ENCODE peak calls at places on chromosomes 11 and 22, in six cellular contexts. One of them, this sample, is unnamed.

GRCh38 chr22:18975434-18976196 is 39.5 kb upstream of the PRODH start:
- DNase-seq in body of pancreas: peak
- DNase-seq in Peyer's patch: no peak
- DNase-seq in gastrocnemius medialis: no peak
- DNase-seq in K562: no peak
- DNase-seq in right lobe of liver: peak
- DNase-seq in this sample: no peak

GRCh38 chr22:44901301-44901700 is 108.5 kb downstream of the PHF21B start:
- DNase-seq in body of pancreas: no peak
- DNase-seq in Peyer's patch: no peak
- DNase-seq in gastrocnemius medialis: no peak
- DNase-seq in K562: no peak
- DNase-seq in right lobe of liver: no peak
- DNase-seq in this sample: no peak

GRCh38 chr11:36775157-36775556 is 177.1 kb upstream of the RAG2 start:
- DNase-seq in body of pancreas: no peak
- DNase-seq in Peyer's patch: no peak
- DNase-seq in gastrocnemius medialis: no peak
- DNase-seq in K562: no peak
- DNase-seq in right lobe of liver: no peak
- DNase-seq in this sample: no peak

GRCh38 chr11:57276857-57277505 is 39.9 kb upstream of the APLNR start:
- DNase-seq in body of pancreas: no peak
- DNase-seq in Peyer's patch: no peak
- DNase-seq in gastrocnemius medialis: no peak
- DNase-seq in K562: no peak
- DNase-seq in right lobe of liver: no peak
- DNase-seq in this sample: no peak

GRCh38 chr11:76835928-76836612 is 24.6 kb upstream of the ACER3 start:
- DNase-seq in body of pancreas: peak
- DNase-seq in Peyer's patch: peak
- DNase-seq in gastrocnemius medialis: no peak
- DNase-seq in K562: no peak
- DNase-seq in right lobe of liver: no peak
- DNase-seq in this sample: no peak

GRCh38 chr11:129248618-129249017 is 56.5 kb upstream of the ARHGAP32 start:
- DNase-seq in body of pancreas: no peak
- DNase-seq in Peyer's patch: no peak
- DNase-seq in gastrocnemius medialis: no peak
- DNase-seq in K562: no peak
- DNase-seq in right lobe of liver: no peak
- DNase-seq in this sample: no peak

GRCh38 chr11:12288212-12288933 is 89.0 kb upstream of the PARVA start:
- DNase-seq in body of pancreas: peak
- DNase-seq in Peyer's patch: peak
- DNase-seq in gastrocnemius medialis: no peak
- DNase-seq in K562: peak
- DNase-seq in right lobe of liver: peak
- DNase-seq in this sample: peak

GRCh38 chr11:76166314-76166713 is 40.0 kb downstream of the WNT11 start:
- DNase-seq in body of pancreas: no peak
- DNase-seq in Peyer's patch: no peak
- DNase-seq in gastrocnemius medialis: no peak
- DNase-seq in K562: no peak
- DNase-seq in right lobe of liver: no peak
- DNase-seq in this sample: no peak

GRCh38 chr11:72721689-72722049 is 30.5 kb downstream of the ARAP1 start:
- DNase-seq in body of pancreas: peak
- DNase-seq in Peyer's patch: peak
- DNase-seq in gastrocnemius medialis: no peak
- DNase-seq in K562: no peak
- DNase-seq in right lobe of liver: peak
- DNase-seq in this sample: no peak

GRCh38 chr11:116791002-116791812 is 472 bp downstream of the APOA5 start:
- DNase-seq in body of pancreas: peak
- DNase-seq in Peyer's patch: peak
- DNase-seq in gastrocnemius medialis: peak
- DNase-seq in K562: peak
- DNase-seq in right lobe of liver: peak
- DNase-seq in this sample: no peak

GRCh38 chr11:93166194-93166593 is 31.6 kb downstream of the SLC36A4 start:
- DNase-seq in body of pancreas: no peak
- DNase-seq in Peyer's patch: no peak
- DNase-seq in gastrocnemius medialis: no peak
- DNase-seq in K562: no peak
- DNase-seq in right lobe of liver: no peak
- DNase-seq in this sample: no peak

GRCh38 chr11:94706211-94706610 is 61.9 kb upstream of the AMOTL1 start:
- DNase-seq in body of pancreas: peak
- DNase-seq in Peyer's patch: no peak
- DNase-seq in gastrocnemius medialis: peak
- DNase-seq in K562: no peak
- DNase-seq in right lobe of liver: no peak
- DNase-seq in this sample: no peak

GRCh38 chr11:78770931-78771330 is 196.3 kb upstream of the NARS2 start:
- DNase-seq in body of pancreas: no peak
- DNase-seq in Peyer's patch: no peak
- DNase-seq in gastrocnemius medialis: no peak
- DNase-seq in K562: no peak
- DNase-seq in right lobe of liver: peak
- DNase-seq in this sample: no peak

GRCh38 chr22:32204211-32204855 is 540 bp downstream of the RFPL2 start:
- DNase-seq in body of pancreas: peak
- DNase-seq in Peyer's patch: no peak
- DNase-seq in gastrocnemius medialis: no peak
- DNase-seq in K562: no peak
- DNase-seq in right lobe of liver: peak
- DNase-seq in this sample: no peak

GRCh38 chr11:117071344-117071787 is 26.9 kb downstream of the SIK3 start:
- DNase-seq in body of pancreas: peak
- DNase-seq in Peyer's patch: no peak
- DNase-seq in gastrocnemius medialis: peak
- DNase-seq in K562: no peak
- DNase-seq in right lobe of liver: no peak
- DNase-seq in this sample: no peak

GRCh38 chr11:62602141-62603071 is 741 bp upstream of the MTA2 start:
- DNase-seq in body of pancreas: peak
- DNase-seq in Peyer's patch: peak
- DNase-seq in gastrocnemius medialis: peak
- DNase-seq in K562: peak
- DNase-seq in right lobe of liver: peak
- DNase-seq in this sample: no peak

GRCh38 chr11:39247570-39248137 is 2211.8 kb downstream of the LRRC4C start:
- DNase-seq in body of pancreas: no peak
- DNase-seq in Peyer's patch: no peak
- DNase-seq in gastrocnemius medialis: no peak
- DNase-seq in K562: no peak
- DNase-seq in right lobe of liver: no peak
- DNase-seq in this sample: no peak

GRCh38 chr11:105609341-105609781 is 512 bp upstream of the GRIA4 start:
- DNase-seq in body of pancreas: peak
- DNase-seq in Peyer's patch: no peak
- DNase-seq in gastrocnemius medialis: no peak
- DNase-seq in K562: peak
- DNase-seq in right lobe of liver: no peak
- DNase-seq in this sample: no peak

GRCh38 chr11:77174559-77174958 is 46.5 kb downstream of the MYO7A start:
- DNase-seq in body of pancreas: peak
- DNase-seq in Peyer's patch: no peak
- DNase-seq in gastrocnemius medialis: no peak
- DNase-seq in K562: no peak
- DNase-seq in right lobe of liver: peak
- DNase-seq in this sample: no peak

DNA sequence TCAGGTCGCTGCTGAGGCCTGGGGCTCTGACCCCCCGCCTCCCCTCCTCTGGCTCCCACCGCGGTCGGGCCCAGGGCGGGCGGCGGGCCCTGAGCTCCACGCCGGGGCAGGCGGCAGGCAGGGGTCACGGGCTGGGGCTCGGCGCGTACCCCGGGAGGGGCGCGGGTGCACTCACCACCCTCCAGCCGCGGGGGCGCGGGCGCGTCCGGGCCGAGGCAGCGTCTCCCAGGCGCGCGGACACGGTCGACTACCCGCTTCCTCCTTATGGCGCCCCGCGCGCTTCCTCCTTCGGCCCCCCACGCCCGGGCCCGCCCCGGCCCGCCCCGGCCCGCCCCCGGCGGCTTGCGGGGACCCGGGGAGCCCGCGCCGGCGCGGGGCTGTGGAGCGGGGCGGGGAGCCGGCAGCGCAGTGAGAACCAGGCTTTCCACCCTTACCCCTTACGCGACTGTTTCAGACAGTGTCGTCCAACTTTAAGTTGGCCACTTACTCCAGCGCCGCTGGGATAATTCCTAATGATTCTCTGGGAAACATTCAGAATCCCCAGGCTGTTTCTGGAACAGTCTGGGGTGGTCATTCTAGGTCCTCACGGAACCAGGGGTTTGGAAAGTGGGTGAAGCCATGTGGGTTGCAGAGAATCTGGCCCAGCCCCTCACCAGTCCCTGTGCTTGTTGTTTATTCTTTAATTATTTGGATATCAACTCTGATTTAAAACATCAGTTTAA is at the start of gene BID:
- DNase-seq in body of pancreas: peak
- DNase-seq in Peyer's patch: peak
- DNase-seq in gastrocnemius medialis: no peak
- DNase-seq in K562: peak
- DNase-seq in right lobe of liver: peak
- DNase-seq in this sample: no peak
- TF ChIP-seq POLR2A in body of pancreas: no peak
- TF ChIP-seq POLR2A in Peyer's patch: no peak
- TF ChIP-seq POLR2A in gastrocnemius medialis: peak
- TF ChIP-seq POLR2A in K562: no peak
- TF ChIP-seq POLR2A in right lobe of liver: peak
- TF ChIP-seq POLR2A in this sample: no peak

GRCh38 chr22:29136715-29137700 is 64.2 kb downstream of the KREMEN1 start:
- DNase-seq in body of pancreas: no peak
- DNase-seq in Peyer's patch: no peak
- DNase-seq in gastrocnemius medialis: no peak
- DNase-seq in K562: no peak
- DNase-seq in right lobe of liver: no peak
- DNase-seq in this sample: peak
- H3K27ac ChIP-seq in body of pancreas: no peak
- H3K27ac ChIP-seq in Peyer's patch: no peak
- H3K27ac ChIP-seq in gastrocnemius medialis: peak
- H3K27ac ChIP-seq in K562: no peak
- H3K27ac ChIP-seq in right lobe of liver: no peak
- H3K27ac ChIP-seq in this sample: no peak

DNA sequence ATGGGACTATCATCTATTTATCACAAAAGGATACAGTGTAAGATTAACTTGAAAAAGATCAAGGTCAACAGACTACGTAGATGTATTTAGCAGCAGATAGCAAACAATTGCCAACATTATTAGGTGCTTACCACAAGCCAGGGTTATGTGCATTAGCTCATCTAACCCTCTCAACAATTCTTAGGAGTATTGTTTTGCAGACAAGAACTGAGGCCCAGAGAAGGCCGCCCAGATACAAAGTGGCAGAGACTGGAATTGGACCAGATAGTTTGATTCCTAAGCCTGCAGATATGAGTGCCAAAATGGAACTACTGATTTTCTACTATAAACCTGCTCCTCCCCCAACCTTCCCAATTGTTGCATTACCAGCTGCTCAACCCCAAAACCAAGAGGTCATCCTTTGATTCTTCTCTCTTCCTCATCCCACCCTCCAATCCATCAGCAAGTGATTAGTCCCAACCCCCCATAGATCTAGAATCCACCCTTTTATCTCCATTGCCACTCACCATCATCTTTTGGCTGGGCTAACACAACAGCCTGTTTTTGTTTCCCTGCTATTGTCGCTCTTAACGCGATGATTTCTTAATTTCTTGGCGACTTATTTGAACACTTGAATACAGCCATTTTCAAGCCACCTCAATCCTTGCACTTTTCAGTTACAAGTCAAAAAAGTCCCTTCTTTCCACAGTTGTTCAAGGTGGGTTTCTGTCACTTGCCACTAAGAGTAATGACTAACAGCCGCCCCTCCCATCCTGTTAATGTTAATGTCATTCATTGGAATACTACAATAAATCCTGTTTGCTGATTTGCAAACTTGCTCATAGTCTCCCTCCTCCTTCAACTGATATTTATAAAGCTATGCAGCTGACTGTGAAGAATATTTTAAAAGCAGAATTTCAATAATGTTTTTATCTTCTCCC is 2.7 kb downstream of the TMEM123 start:
- DNase-seq in body of pancreas: no peak
- DNase-seq in Peyer's patch: no peak
- DNase-seq in gastrocnemius medialis: no peak
- DNase-seq in K562: no peak
- DNase-seq in right lobe of liver: no peak
- DNase-seq in this sample: no peak
- H3K4me3 ChIP-seq in body of pancreas: no peak
- H3K4me3 ChIP-seq in Peyer's patch: no peak
- H3K4me3 ChIP-seq in gastrocnemius medialis: no peak
- H3K4me3 ChIP-seq in K562: no peak
- H3K4me3 ChIP-seq in right lobe of liver: peak
- H3K4me3 ChIP-seq in this sample: no peak

DNA sequence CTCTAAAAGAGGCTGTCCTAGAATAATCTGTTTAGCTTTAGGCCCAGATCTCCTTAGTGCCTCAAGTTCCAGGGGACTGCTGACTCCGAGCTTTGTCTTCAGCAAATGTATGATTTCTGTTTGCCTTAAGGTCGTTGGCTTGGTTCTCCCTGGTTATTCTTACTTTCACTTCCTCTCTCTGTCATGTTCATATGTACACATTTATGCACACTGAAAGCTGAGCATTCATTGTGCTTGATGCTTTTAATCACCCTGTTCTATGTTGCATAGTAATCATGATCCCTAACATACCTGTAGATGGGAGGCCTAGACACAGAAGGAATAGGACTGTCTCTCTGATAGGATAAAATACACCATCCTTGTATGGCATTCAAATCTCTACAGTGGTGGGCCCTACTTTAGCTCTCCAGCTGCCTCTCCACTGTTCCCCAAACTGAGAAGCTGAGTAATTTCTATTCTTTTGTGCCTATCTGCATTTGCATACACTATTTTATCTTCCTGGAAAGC is 7.2 kb downstream of the PPFIBP2 start:
- DNase-seq in body of pancreas: no peak
- DNase-seq in Peyer's patch: no peak
- DNase-seq in gastrocnemius medialis: no peak
- DNase-seq in K562: no peak
- DNase-seq in right lobe of liver: no peak
- DNase-seq in this sample: no peak
- TF ChIP-seq POLR2A in body of pancreas: no peak
- TF ChIP-seq POLR2A in Peyer's patch: no peak
- TF ChIP-seq POLR2A in gastrocnemius medialis: no peak
- TF ChIP-seq POLR2A in K562: no peak
- TF ChIP-seq POLR2A in right lobe of liver: no peak
- TF ChIP-seq POLR2A in this sample: no peak

This sample was measured in vagina.